ENCODE peak calls at places on chromosome 11, in seven cellular contexts. Q is HepG2, I is osteocyte, N is right atrium auricular region, Y is breast epithelium, M is NB4, D is upper lobe of right lung. T is an unnamed sample.

GRCh38 chr11:12724301-12725046 is 50.3 kb downstream of the TEAD1 start:
- DNase-seq in Y (peak), Q (peak), N (peak), D (no peak), M (peak), I (no peak), T (no peak)

GRCh38 chr11:100925935-100926334 is 203.7 kb downstream of the PGR start:
- DNase-seq in Y (no peak), M (peak), I (no peak), D (no peak), Q (no peak), N (no peak), T (no peak)

GRCh38 chr11:64081663-64082442 is 46.1 kb downstream of the FLRT1 start:
- DNase-seq in N (no peak), M (no peak), I (no peak), Q (no peak), D (no peak), Y (no peak), T (no peak)

GRCh38 chr11:61650781-61651571 is 29.2 kb upstream of the DAGLA start:
- DNase-seq in N (no peak), I (no peak), Q (no peak), Y (no peak), M (no peak), D (no peak), T (no peak)

GRCh38 chr11:47338396-47339241 is 13.9 kb downstream of the MYBPC3 start:
- DNase-seq in Y (no peak), N (no peak), Q (no peak), I (no peak), D (no peak), M (no peak), T (no peak)

GRCh38 chr11:43504316-43504950 is 145.7 kb downstream of the TTC17 start:
- DNase-seq in Q (peak), M (peak), Y (no peak), N (no peak), I (no peak), D (no peak), T (no peak)

GRCh38 chr11:71246559-71246958 is 5.8 kb downstream of the SHANK2 start:
- DNase-seq in I (no peak), Q (no peak), D (no peak), Y (peak), N (no peak), M (no peak), T (no peak)

GRCh38 chr11:31689559-31689958 is 121.6 kb downstream of the PAX6 start:
- DNase-seq in D (no peak), Y (no peak), N (no peak), I (no peak), Q (no peak), M (no peak), T (no peak)

GRCh38 chr11:119863811-119864601 is 135.0 kb upstream of the NECTIN1 start:
- DNase-seq in M (no peak), Q (no peak), Y (no peak), N (no peak), I (no peak), D (no peak), T (no peak)

GRCh38 chr11:122733301-122733686 is 77.8 kb downstream of the UBASH3B start:
- DNase-seq in I (no peak), Y (no peak), M (no peak), N (peak), Q (no peak), D (no peak), T (no peak)

GRCh38 chr11:36726420-36726819 is 128.4 kb upstream of the RAG2 start:
- DNase-seq in N (no peak), M (no peak), Y (no peak), D (no peak), Q (no peak), I (no peak), T (no peak)

GRCh38 chr11:24697722-24698121 is 200.9 kb downstream of the LUZP2 start:
- DNase-seq in Y (no peak), N (no peak), I (no peak), Q (no peak), M (no peak), D (no peak), T (no peak)

GRCh38 chr11:105490333-105490732 is 119.5 kb upstream of the GRIA4 start:
- DNase-seq in N (no peak), Q (no peak), D (no peak), Y (no peak), I (no peak), M (no peak), T (no peak)

GRCh38 chr11:83493918-83494317 is 207.8 kb upstream of the CCDC90B start:
- DNase-seq in M (no peak), Y (no peak), Q (no peak), D (no peak), N (no peak), I (no peak), T (no peak)

DNA sequence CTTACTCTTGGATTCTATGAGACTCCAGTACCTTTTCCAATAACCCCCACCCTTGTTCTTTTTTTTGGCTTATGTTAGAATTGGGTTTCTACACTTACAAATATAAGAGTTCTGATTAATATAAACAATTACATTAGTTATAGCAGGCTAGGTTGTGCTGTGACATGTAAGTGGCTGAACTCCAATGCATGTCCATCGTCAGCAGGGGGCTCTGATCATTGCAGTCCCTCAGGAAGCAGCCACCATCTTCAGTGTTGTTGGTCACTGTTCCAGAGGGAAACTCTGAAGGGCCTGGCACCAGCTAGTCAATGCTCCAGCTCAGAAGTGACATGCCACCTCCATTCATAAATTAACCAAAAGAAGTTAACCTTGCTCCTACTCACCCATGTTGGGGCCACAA is 5.6 kb downstream of the LIPT2 start:
- DNase-seq in Y (no peak), M (peak), Q (peak), N (no peak), I (peak), D (no peak), T (no peak)
- TF ChIP-seq CTCF in Y (no peak), M (peak), Q (peak), N (no peak), I (no peak), D (no peak), T (peak)

DNA sequence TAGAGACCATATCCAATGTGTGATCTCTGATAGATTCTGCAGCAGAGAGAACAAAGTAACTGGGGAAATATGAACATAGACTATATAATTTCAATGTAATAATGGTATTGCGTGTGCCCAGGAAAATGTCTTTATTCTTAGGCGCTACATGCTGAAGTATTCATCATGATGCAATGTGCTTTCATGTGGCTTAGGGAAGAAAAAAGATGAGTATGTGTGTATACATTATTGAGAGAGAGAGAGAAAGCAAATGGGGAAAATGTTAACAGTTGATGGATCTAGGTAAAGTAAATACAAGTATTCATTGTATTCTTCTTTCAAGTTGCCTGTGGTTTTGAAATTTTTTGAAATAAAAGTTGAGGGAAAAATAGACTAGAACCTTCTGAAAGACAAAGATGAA is 10.3 kb downstream of the CADM1 start:
- DNase-seq in Y (no peak), D (no peak), N (no peak), I (no peak), Q (peak), M (no peak), T (no peak)
- TF ChIP-seq CTCF in Y (no peak), D (no peak), N (no peak), I (no peak), Q (no peak), M (no peak), T (no peak)

DNA sequence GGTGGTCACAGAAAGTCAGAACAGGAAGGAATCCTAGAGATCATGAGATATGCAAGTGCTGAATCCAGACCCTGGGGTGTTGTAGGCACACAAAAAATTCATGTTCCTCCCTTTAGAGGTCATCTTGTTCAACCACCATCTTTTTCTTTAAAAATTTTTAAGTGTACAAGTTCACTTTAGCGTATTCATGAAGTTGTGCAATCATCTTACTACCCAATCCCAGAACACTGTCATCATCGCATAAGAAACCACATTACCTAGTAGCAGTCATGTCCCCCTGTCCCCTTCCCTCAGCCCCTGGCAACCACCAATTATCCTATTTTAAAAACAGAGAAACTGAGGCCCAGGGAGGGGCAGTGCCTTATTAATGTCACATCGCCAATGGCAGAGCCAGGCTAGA is 20.3 kb upstream of the WNT11 start:
- DNase-seq in I (no peak), N (no peak), M (peak), Q (no peak), Y (no peak), D (no peak), T (no peak)
- TF ChIP-seq CTCF in I (no peak), N (no peak), M (no peak), Q (no peak), Y (no peak), D (no peak), T (no peak)

GRCh38 chr11:124839972-124840621 is 25.1 kb upstream of the ROBO3 start:
- DNase-seq in I (no peak), Y (no peak), D (no peak), N (no peak), Q (no peak), M (no peak), T (no peak)

GRCh38 chr11:124835918-124836317 is 29.3 kb upstream of the ROBO3 start:
- DNase-seq in I (no peak), Q (no peak), M (no peak), N (no peak), D (no peak), Y (no peak), T (no peak)

GRCh38 chr11:124839051-124839971 is 25.9 kb upstream of the ROBO3 start:
- DNase-seq in D (no peak), M (no peak), Q (no peak), I (peak), N (no peak), Y (no peak), T (no peak)

GRCh38 chr11:124834526-124835190 is 30.6 kb upstream of the ROBO3 start:
- DNase-seq in Q (no peak), N (no peak), D (no peak), I (no peak), Y (no peak), M (no peak), T (no peak)

DNA sequence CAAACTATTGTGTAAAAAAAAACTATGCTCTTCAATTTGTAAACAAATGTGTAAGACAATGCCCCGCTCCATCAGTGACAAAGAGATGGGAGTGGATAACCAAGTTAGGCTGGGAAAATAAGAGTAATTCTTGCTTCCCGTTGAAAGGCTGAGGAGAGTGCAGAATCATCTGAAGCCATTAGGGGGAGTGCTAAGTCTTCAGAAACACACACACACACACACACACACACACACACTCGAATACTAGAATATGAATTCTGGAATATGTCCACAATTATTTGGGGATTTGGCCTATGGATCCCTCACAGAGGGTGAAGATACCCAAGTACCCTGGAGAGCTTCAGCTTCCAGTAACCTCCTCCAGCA is 27.8 kb upstream of the ROBO3 start:
- DNase-seq in Y (no peak), Q (peak), D (no peak), N (no peak), I (peak), M (peak), T (peak)
- TF ChIP-seq CTCF in Y (no peak), Q (peak), D (peak), N (no peak), I (peak), M (peak), T (peak)

GRCh38 chr11:104095791-104096190 is 59.4 kb downstream of the DDI1 start:
- DNase-seq in N (no peak), D (no peak), Q (no peak), Y (no peak), M (no peak), I (no peak), T (no peak)
- TF ChIP-seq CTCF in N (no peak), D (no peak), Q (no peak), Y (no peak), M (no peak), I (peak), T (no peak)

GRCh38 chr11:45804806-45805304 is at the start of gene SLC35C1:
- DNase-seq in Y (peak), I (peak), D (peak), M (peak), Q (peak), N (peak), T (peak)
- TF ChIP-seq CTCF in Y (no peak), I (no peak), D (peak), M (no peak), Q (peak), N (no peak), T (no peak)

DNA sequence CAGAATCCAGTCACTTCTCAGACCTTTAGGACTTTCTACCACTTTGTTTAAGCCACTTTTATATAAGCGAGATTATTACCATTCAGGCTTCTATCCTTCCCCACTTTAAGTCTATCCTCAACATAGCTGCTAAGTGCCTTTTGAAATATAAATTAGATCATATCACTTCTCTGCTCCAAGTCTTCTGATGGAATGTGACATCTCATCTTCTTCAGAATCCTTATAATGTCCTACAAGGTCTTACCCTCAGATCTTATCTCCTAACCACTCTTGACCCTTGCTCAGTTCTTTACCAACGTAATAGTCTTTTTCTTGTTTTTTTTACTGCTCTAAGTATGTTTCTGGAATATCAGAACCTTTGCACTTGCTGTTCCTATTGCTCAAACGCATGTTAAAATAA is 188.7 kb downstream of the DYNC2H1 start:
- DNase-seq in D (no peak), N (no peak), Y (no peak), I (no peak), Q (no peak), M (no peak), T (no peak)
- TF ChIP-seq CTCF in D (no peak), N (no peak), Y (no peak), I (no peak), Q (no peak), M (no peak), T (no peak)

GRCh38 chr11:68753300-68753699 is 2.0 kb upstream of the TESMIN start:
- DNase-seq in N (no peak), D (no peak), Y (no peak), Q (no peak), I (no peak), M (no peak), T (no peak)
- TF ChIP-seq CTCF in N (no peak), D (no peak), Y (no peak), Q (peak), I (no peak), M (no peak), T (no peak)

DNA sequence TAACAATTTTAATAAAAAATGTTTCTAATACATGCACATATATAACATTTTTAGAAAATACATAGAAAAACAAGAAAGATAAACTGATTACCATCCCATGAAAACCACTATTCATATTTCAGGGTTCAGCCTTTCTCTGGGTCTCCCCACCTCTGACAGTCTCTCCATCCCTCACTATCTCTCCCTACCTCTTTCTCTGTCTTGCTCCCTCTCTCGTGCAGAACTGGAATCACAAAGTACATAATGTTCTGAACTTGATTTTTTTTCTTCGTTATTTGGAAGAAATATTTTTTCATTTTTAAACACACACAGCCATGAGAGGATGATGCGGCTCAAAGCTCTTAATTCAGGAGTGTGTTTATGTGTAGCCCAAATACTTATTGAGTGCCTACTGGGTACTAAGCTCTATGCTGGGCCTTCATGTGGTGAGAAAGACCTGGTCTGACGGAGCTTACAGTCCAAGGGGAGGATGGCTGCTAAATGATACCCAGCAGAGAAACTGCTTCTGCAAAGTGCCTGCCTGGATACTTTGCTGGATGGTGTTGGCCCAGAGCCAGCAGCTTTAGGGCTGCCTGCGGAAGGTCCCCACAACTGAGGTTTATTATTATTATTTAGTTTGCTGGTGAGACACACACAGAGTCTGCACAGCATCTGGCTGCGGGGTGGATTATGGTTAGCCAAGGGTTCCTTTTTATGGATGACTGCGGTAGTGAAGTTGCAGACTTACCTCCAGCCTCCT is 42.6 kb downstream of the SC5D start:
- DNase-seq in Q (no peak), N (no peak), I (no peak), D (no peak), Y (no peak), M (no peak), T (no peak)
- TF ChIP-seq CTCF in Q (no peak), N (no peak), I (no peak), D (no peak), Y (no peak), M (no peak), T (peak)

GRCh38 chr11:118791015-118791960 is at the start of gene DDX6:
- DNase-seq in D (peak), Y (peak), N (peak), I (peak), M (peak), Q (peak), T (no peak)
- TF ChIP-seq CTCF in D (peak), Y (peak), N (no peak), I (peak), M (no peak), Q (peak), T (no peak)

T was measured in Panc1.